ENCODE peak calls at places on chromosomes 12 and 14, in four cellular contexts. W is NCI-H510A treated with DMSO at 0.1 percent for 48 hours; T is naive thymus-derived CD4-positive, alpha-beta T cell; P is transverse colon. Y is an unnamed sample.

GRCh38 chr12:74339211-74339610 is 198.4 kb upstream of the ATXN7L3B start:
- DNase-seq in W (no peak), T (no peak), P (no peak), Y (no peak)

GRCh38 chr12:121579190-121579791 is 1.5 kb downstream of the KDM2B start:
- DNase-seq in W (peak; percentile 52), T (peak; percentile 32), P (peak; percentile 54), Y (peak; percentile 79)

GRCh38 chr12:57175428-57176138 is 28.2 kb upstream of the LRP1-AS start:
- DNase-seq in W (peak; percentile 90), T (peak; percentile 66), P (peak; percentile 86), Y (peak; percentile 39)

GRCh38 chr14:56857206-56857605 is 46.9 kb upstream of the OTX2 start:
- DNase-seq in W (no peak), T (no peak), P (no peak), Y (no peak)

GRCh38 chr14:83757896-83758295 is 1772.0 kb upstream of the FLRT2 start:
- DNase-seq in W (no peak), T (no peak), P (no peak), Y (no peak)

GRCh38 chr14:32201816-32202467 is at the start of gene RNU6-7:
- DNase-seq in W (peak; percentile 49), T (no peak), P (peak; percentile 24), Y (peak; percentile 66)

GRCh38 chr14:50113381-50113811 is 3.0 kb downstream of the VCPKMT start:
- DNase-seq in W (no peak), T (no peak), P (no peak), Y (peak; percentile 28)

GRCh38 chr14:43356382-43356781 is 1150.7 kb downstream of the FSCB start:
- DNase-seq in W (no peak), T (no peak), P (no peak), Y (no peak)

GRCh38 chr14:91244501-91244901 is at the start of gene GPR68:
- DNase-seq in W (peak; percentile 43), T (no peak), P (peak; percentile 22), Y (no peak)

GRCh38 chr12:65300679-65301349 is 22.3 kb downstream of the MSRB3 start:
- DNase-seq in W (no peak), T (no peak), P (no peak), Y (no peak)

GRCh38 chr12:47417146-47417545 is 288.7 kb downstream of the RPAP3 start:
- DNase-seq in W (no peak), T (no peak), P (no peak), Y (no peak)

GRCh38 chr12:57131896-57132744 is 3.8 kb downstream of the LRP1 start:
- DNase-seq in W (peak; percentile 13), T (no peak), P (peak; percentile 7), Y (peak; percentile 26)

GRCh38 chr14:23183479-23183878 is at the start of gene SLC7A8:
- DNase-seq in W (peak; percentile 42), T (no peak), P (peak; percentile 67), Y (no peak)

GRCh38 chr14:77027538-77028383 is 747 bp downstream of the IRF2BPL start:
- DNase-seq in W (no peak), T (peak; percentile 72), P (peak; percentile 75), Y (peak; percentile 92)

GRCh38 chr12:77256924-77257323 is 191.6 kb upstream of the E2F7 start:
- DNase-seq in W (no peak), T (no peak), P (no peak), Y (no peak)

GRCh38 chr14:91924871-91925726 is 22.4 kb downstream of the FBLN5 start:
- DNase-seq in W (no peak), T (no peak), P (no peak), Y (no peak)

GRCh38 chr12:119262388-119262787 is 72.1 kb upstream of the CCDC60 start:
- DNase-seq in W (no peak), T (no peak), P (no peak), Y (no peak)

GRCh38 chr12:42299392-42300308 is 26.2 kb downstream of the ZCRB1 start:
- DNase-seq in W (no peak), T (peak; percentile 43), P (no peak), Y (no peak)

GRCh38 chr12:107632246-107632645 is 53.4 kb upstream of the PWP1 start:
- DNase-seq in W (no peak), T (no peak), P (no peak), Y (no peak)

GRCh38 chr14:100381386-100382105 is 58.4 kb downstream of the SLC25A47 start:
- DNase-seq in W (no peak), T (no peak), P (no peak), Y (no peak)

GRCh38 chr14:35932659-35933159 is 106.6 kb downstream of the BRMS1L start:
- DNase-seq in W (no peak), T (peak; percentile 44), P (peak; percentile 11), Y (no peak)